ENCODE peak calls at places on chromosomes 12 and 14, in five cellular contexts. V, F, X, W and H are unnamed samples.

GRCh38 chr14:103748539-103748867 is 32.9 kb downstream of the ZFYVE21 start:
- DNase-seq in V (no peak), F (peak; percentile 26), X (no peak), W (no peak), H (no peak)

GRCh38 chr12:32332446-32332845 is 66.9 kb upstream of the FGD4 start:
- DNase-seq in V (no peak), F (no peak), X (no peak), W (no peak), H (no peak)

GRCh38 chr14:79534703-79535353 is 676.5 kb downstream of the DIO2 start:
- DNase-seq in V (no peak), F (no peak), X (no peak), W (no peak), H (no peak)

GRCh38 chr14:53953002-53953827 is 3.4 kb downstream of the BMP4 start:
- DNase-seq in V (no peak), F (peak; percentile 69), X (peak; percentile 85), W (peak; percentile 94), H (peak; percentile 77)

GRCh38 chr12:72241552-72241951 is 30.6 kb upstream of the TRHDE start:
- DNase-seq in V (no peak), F (no peak), X (no peak), W (no peak), H (no peak)

GRCh38 chr12:39275846-39276245 is 167.1 kb downstream of the KIF21A start:
- DNase-seq in V (no peak), F (no peak), X (no peak), W (no peak), H (no peak)

GRCh38 chr12:56688129-56688845 is at the start of gene PTGES3:
- DNase-seq in V (peak; percentile 83), F (peak; percentile 98), X (peak; percentile 97), W (peak; percentile 99), H (peak; percentile 97)

GRCh38 chr12:104473374-104473983 is 16.7 kb downstream of the CHST11 start:
- DNase-seq in V (no peak), F (no peak), X (no peak), W (no peak), H (no peak)

GRCh38 chr12:108826115-108826806 is 31.1 kb downstream of the SSH1 start:
- DNase-seq in V (no peak), F (no peak), X (peak; percentile 78), W (peak; percentile 89), H (peak; percentile 78)

GRCh38 chr12:75452675-75453330 is 27.8 kb upstream of the GLIPR1 start:
- DNase-seq in V (no peak), F (no peak), X (no peak), W (no peak), H (no peak)

GRCh38 chr12:109239179-109239578 is 69.9 kb downstream of the FOXN4 start:
- DNase-seq in V (no peak), F (no peak), X (no peak), W (no peak), H (no peak)

GRCh38 chr14:74491952-74492351 is 1.2 kb downstream of the NPC2 start:
- DNase-seq in V (no peak), F (no peak), X (no peak), W (no peak), H (peak; percentile 33)

GRCh38 chr12:122862872-122863701 is 27.8 kb downstream of the HIP1R start:
- DNase-seq in V (no peak), F (peak; percentile 77), X (no peak), W (peak; percentile 63), H (no peak)

GRCh38 chr12:122860052-122860853 is 25.0 kb downstream of the HIP1R start:
- DNase-seq in V (no peak), F (peak; percentile 87), X (peak; percentile 85), W (peak; percentile 89), H (peak; percentile 88)

GRCh38 chr12:122860854-122861585 is 25.8 kb downstream of the HIP1R start:
- DNase-seq in V (no peak), F (no peak), X (no peak), W (peak; percentile 65), H (no peak)

GRCh38 chr12:122862110-122862634 is 26.9 kb downstream of the HIP1R start:
- DNase-seq in V (no peak), F (no peak), X (no peak), W (peak; percentile 44), H (no peak)

DNA sequence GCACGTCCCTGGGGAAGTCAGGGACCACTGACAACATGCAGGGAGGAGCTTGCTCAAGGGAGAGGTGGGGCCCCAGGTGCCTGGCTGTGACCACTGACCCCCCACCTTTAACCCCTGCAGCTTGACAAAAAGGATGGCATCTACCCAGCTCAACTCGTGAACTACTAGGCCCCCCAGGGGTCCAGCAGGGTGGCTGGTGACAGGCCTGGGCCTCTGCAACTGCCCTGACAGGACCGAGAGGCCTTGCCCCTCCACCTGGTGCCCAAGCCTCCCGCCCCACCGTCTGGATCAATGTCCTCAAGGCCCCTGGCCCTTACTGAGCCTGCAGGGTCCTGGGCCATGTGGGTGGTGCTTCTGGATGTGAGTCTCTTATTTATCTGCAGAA is 26.3 kb downstream of the HIP1R start:
- DNase-seq in V (no peak), F (no peak), X (no peak), W (no peak), H (no peak)
- H3K27ac ChIP-seq in V (peak overlapping the region; percentile 55), F (peak overlapping the region; percentile 70), X (no peak overlapping the region), W (no peak overlapping the region), H (peak overlapping the region; percentile 67)

DNA sequence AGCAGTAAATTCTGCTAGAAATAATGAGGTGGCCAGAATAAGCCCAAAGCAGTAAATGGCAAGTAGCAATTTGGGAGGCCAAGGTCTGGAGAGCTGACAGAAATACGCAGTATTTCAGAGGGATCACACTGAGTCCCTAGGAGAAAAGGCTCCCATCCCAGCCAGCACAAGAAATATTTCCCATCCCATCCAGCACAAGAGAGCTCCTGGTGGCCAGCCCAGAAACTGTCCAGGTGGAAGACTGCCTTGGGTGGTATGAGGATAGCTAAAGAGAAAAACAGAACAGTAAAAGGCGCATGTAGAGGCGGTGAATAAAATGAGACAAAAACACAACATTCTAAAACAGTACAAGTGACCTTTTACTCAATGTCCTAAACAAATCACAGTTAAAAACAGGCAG is 120.7 kb downstream of the HECTD4 start:
- DNase-seq in V (no peak), F (no peak), X (no peak), W (no peak), H (no peak)
- TF ChIP-seq CTCF in V (peak; percentile 14), F (no peak), X (no peak), W (no peak), H (no peak)

GRCh38 chr14:68146812-68147211 is 327.2 kb downstream of the RAD51B start:
- DNase-seq in V (no peak), F (no peak), X (no peak), W (no peak), H (no peak)
- H3K4me1 ChIP-seq in V (no peaks in the 10 kb centered on the region), F (peaks cover 49% of the 10 kb centered on the region), X (peaks cover 12% of the 10 kb centered on the region), W (peaks cover 56% of the 10 kb centered on the region), H (peaks cover 31% of the 10 kb centered on the region)

GRCh38 chr12:95218852-95219171 is 1.2 kb downstream of the VEZT start:
- DNase-seq in V (no peak), F (no peak), X (no peak), W (no peak), H (peak; percentile 47)

GRCh38 chr12:95215925-95216324 is 1.3 kb downstream of the FGD6 start:
- DNase-seq in V (no peak), F (no peak), X (no peak), W (no peak), H (no peak)

GRCh38 chr12:95217377-95218163 is at the start of the genes FGD6 and VEZT:
- DNase-seq in V (peak; percentile 90), F (peak; percentile 99), X (peak; percentile 99), W (peak; percentile 100), H (peak; percentile 99)

GRCh38 chr12:95218164-95218851 is 701 bp downstream of the VEZT start:
- DNase-seq in V (no peak), F (no peak), X (no peak), W (no peak), H (peak; percentile 84)

GRCh38 chr12:95216704-95217376 is 427 bp downstream of the FGD6 start:
- DNase-seq in V (no peak), F (no peak), X (no peak), W (no peak), H (no peak)
- H3K27ac ChIP-seq in V (peak overlapping the region; percentile 97), F (peak overlapping the region; percentile 98), X (peak overlapping the region; percentile 96), W (peak overlapping the region; percentile 94), H (peak overlapping the region; percentile 93)

DNA sequence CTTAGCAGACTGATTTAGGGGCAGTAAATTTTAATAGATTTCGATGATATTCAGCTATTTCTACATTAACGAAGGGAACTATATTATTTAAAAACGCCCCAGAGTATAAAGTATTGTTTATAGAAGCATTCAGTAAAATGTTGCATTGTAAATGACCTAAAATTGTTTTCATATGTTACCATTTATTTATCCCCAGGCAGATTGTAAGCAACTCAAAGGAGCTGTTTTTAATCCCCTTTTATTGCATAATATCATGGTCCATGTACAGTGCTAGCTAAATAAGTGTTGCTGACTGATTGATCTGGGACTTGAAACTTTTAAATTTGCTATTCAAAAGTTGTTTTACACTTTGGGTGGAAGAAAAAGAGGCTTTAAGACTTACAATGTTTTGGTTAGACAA is 199.0 kb upstream of the SLC38A2 start:
- DNase-seq in V (no peak), F (no peak), X (no peak), W (no peak), H (no peak)
- TF ChIP-seq CTCF in V (no peak), F (no peak), X (no peak), W (no peak), H (no peak)

DNA sequence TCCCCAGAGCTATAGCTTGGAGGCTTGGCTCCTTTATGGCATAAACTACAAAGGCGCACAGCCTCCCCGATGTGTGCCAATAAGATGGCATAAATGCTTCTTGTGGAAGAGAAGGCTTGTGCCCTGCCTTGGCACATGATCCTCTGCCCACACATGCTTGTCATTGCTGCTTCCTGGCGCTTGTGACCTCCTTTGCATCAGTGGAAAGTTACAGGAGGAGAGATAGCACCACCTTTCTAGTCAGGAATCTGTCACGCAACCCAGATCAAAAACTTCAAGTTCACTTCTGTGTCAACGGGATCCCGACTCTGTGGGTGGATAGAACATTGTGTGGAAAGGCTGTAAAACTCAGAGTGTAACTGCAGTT is 183.8 kb upstream of the HIF1A start:
- DNase-seq in V (no peak), F (no peak), X (no peak), W (no peak), H (peak; percentile 68)
- H3K4me1 ChIP-seq in V (peaks cover 38% of the 10 kb centered on the region), F (peaks cover 52% of the 10 kb centered on the region), X (peaks cover 9% of the 10 kb centered on the region), W (peaks cover 25% of the 10 kb centered on the region), H (peaks cover 6% of the 10 kb centered on the region)